ENCODE peak calls at places on chromosomes 12 and 14, in six cellular contexts. S is HEK293T, V is T-helper 9 cell, H is AG08395, F is DMS153, N is SW 1271. R is an unnamed sample.

GRCh38 chr12:18872770-18873169 is 134.9 kb downstream of the CAPZA3 start:
- DNase-seq in S (no peak), V (no peak), H (no peak), F (no peak), N (no peak), R (no peak)

GRCh38 chr14:53153702-53154112 is 584 bp upstream of the DDHD1 start:
- DNase-seq in S (no peak), V (no peak), H (no peak), F (no peak), N (no peak), R (no peak)

GRCh38 chr12:131460516-131460915 is 250.4 kb upstream of the SFSWAP start:
- DNase-seq in S (no peak), V (no peak), H (no peak), F (no peak), N (no peak), R (no peak)

GRCh38 chr14:93984070-93984469 is 7.7 kb upstream of the ASB2 start:
- DNase-seq in S (no peak), V (no peak), H (peak; percentile 57), F (no peak), N (no peak), R (no peak)

GRCh38 chr12:26798013-26798412 is 35.0 kb downstream of the ITPR2 start:
- DNase-seq in S (no peak), V (no peak), H (peak; percentile 53), F (no peak), N (no peak), R (no peak)

GRCh38 chr14:23436327-23437141 is 1.1 kb upstream of the MYH7 start:
- DNase-seq in S (no peak), V (no peak), H (no peak), F (no peak), N (no peak), R (no peak)

GRCh38 chr12:128449146-128449894 is 182.3 kb downstream of the TMEM132C start:
- DNase-seq in S (no peak), V (no peak), H (no peak), F (peak; percentile 20), N (no peak), R (no peak)

GRCh38 chr12:103908877-103909276 is 21.3 kb upstream of the HSP90B1 start:
- DNase-seq in S (no peak), V (no peak), H (peak; percentile 72), F (no peak), N (no peak), R (no peak)

GRCh38 chr14:80621701-80622100 is 319.8 kb downstream of the CEP128 start:
- DNase-seq in S (no peak), V (no peak), H (peak; percentile 21), F (no peak), N (no peak), R (no peak)

GRCh38 chr12:132729541-132730320 is 19.1 kb downstream of the PGAM5 start:
- DNase-seq in S (no peak), V (no peak), H (no peak), F (no peak), N (no peak), R (no peak)

GRCh38 chr12:55927588-55928502 is at the start of gene PYM1:
- DNase-seq in S (peak; percentile 61), V (peak; percentile 42), H (peak; percentile 62), F (peak; percentile 26), N (peak; percentile 37), R (peak; percentile 84)

GRCh38 chr14:36055681-36056225 is 120.8 kb downstream of the PTCSC3 start:
- DNase-seq in S (no peak), V (no peak), H (no peak), F (no peak), N (no peak), R (no peak)

GRCh38 chr12:15601210-15601800 is 187.9 kb downstream of the EPS8 start:
- DNase-seq in S (no peak), V (no peak), H (peak; percentile 49), F (no peak), N (no peak), R (no peak)

GRCh38 chr12:102631274-102631673 is 150.9 kb upstream of the IGF1 start:
- DNase-seq in S (no peak), V (no peak), H (peak; percentile 90), F (no peak), N (no peak), R (no peak)

GRCh38 chr12:52280319-52280795 is 5.9 kb downstream of the KRT86 start:
- DNase-seq in S (no peak), V (no peak), H (peak; percentile 86), F (peak; percentile 6), N (peak; percentile 88), R (peak; percentile 19)

GRCh38 chr14:59296508-59296907 is 108.0 kb downstream of the DAAM1 start:
- DNase-seq in S (no peak), V (no peak), H (no peak), F (no peak), N (no peak), R (no peak)

GRCh38 chr12:119949594-119949993 is 39.4 kb upstream of the BICDL1 start:
- DNase-seq in S (no peak), V (no peak), H (no peak), F (no peak), N (no peak), R (no peak)

GRCh38 chr14:54564071-54564798 is 2.7 kb upstream of the SAMD4A start:
- DNase-seq in S (no peak), V (no peak), H (no peak), F (no peak), N (peak; percentile 6), R (no peak)

R was measured in CD8-positive, alpha-beta T cell.